ENCODE peak calls at places on chromosomes 6 and 20, in five cellular contexts. One of them, this sample, is unnamed.

GRCh38 chr6:2028457-2029038 is 216.9 kb downstream of the GMDS start:
- DNase-seq in HCT116: no peak
- DNase-seq in HepG2: no peak
- DNase-seq in H1: no peak
- DNase-seq in GM12878: peak; percentile 9
- DNase-seq in this sample: no peak

GRCh38 chr6:91713911-91714310 is 1127.0 kb upstream of the MAP3K7 start:
- DNase-seq in HCT116: no peak
- DNase-seq in HepG2: no peak
- DNase-seq in H1: no peak
- DNase-seq in GM12878: no peak
- DNase-seq in this sample: no peak

GRCh38 chr6:148893481-148893880 is 146.7 kb downstream of the UST start:
- DNase-seq in HCT116: no peak
- DNase-seq in HepG2: no peak
- DNase-seq in H1: peak; percentile 13
- DNase-seq in GM12878: no peak
- DNase-seq in this sample: no peak

GRCh38 chr6:3328796-3329195 is 70.0 kb downstream of the PSMG4 start:
- DNase-seq in HCT116: no peak
- DNase-seq in HepG2: no peak
- DNase-seq in H1: no peak
- DNase-seq in GM12878: no peak
- DNase-seq in this sample: no peak

GRCh38 chr6:53043626-53044025 is 21.6 kb upstream of the FBXO9 start:
- DNase-seq in HCT116: no peak
- DNase-seq in HepG2: no peak
- DNase-seq in H1: no peak
- DNase-seq in GM12878: no peak
- DNase-seq in this sample: no peak

GRCh38 chr6:122657601-122658000 is 47.4 kb downstream of the PKIB start:
- DNase-seq in HCT116: no peak
- DNase-seq in HepG2: no peak
- DNase-seq in H1: no peak
- DNase-seq in GM12878: no peak
- DNase-seq in this sample: no peak

GRCh38 chr6:157813757-157814455 is 9.1 kb upstream of the SNX9 start:
- DNase-seq in HCT116: no peak
- DNase-seq in HepG2: no peak
- DNase-seq in H1: no peak
- DNase-seq in GM12878: no peak
- DNase-seq in this sample: peak; percentile 49

GRCh38 chr6:53119772-53120409 is 28.8 kb downstream of the GCM1 start:
- DNase-seq in HCT116: peak; percentile 13
- DNase-seq in HepG2: peak; percentile 92
- DNase-seq in H1: peak; percentile 49
- DNase-seq in GM12878: no peak
- DNase-seq in this sample: no peak

GRCh38 chr6:154590770-154591169 is 80.3 kb upstream of the CNKSR3 start:
- DNase-seq in HCT116: no peak
- DNase-seq in HepG2: no peak
- DNase-seq in H1: no peak
- DNase-seq in GM12878: no peak
- DNase-seq in this sample: no peak

GRCh38 chr6:165889636-165890403 is 226.8 kb upstream of the PDE10A start:
- DNase-seq in HCT116: peak; percentile 13
- DNase-seq in HepG2: peak; percentile 35
- DNase-seq in H1: peak; percentile 69
- DNase-seq in GM12878: no peak
- DNase-seq in this sample: no peak

GRCh38 chr20:51750037-51750769 is 18.0 kb downstream of the ATP9A start:
- DNase-seq in HCT116: peak; percentile 96
- DNase-seq in HepG2: peak; percentile 96
- DNase-seq in H1: no peak
- DNase-seq in GM12878: no peak
- DNase-seq in this sample: no peak

GRCh38 chr6:20946037-20946436 is 411.8 kb downstream of the CDKAL1 start:
- DNase-seq in HCT116: no peak
- DNase-seq in HepG2: peak; percentile 35
- DNase-seq in H1: no peak
- DNase-seq in GM12878: peak; percentile 43
- DNase-seq in this sample: no peak

GRCh38 chr6:169940554-169941290 is 189.3 kb downstream of the ERMARD start:
- DNase-seq in HCT116: no peak
- DNase-seq in HepG2: no peak
- DNase-seq in H1: no peak
- DNase-seq in GM12878: no peak
- DNase-seq in this sample: no peak

GRCh38 chr20:53679597-53680309 is 86.1 kb upstream of the ZNF217 start:
- DNase-seq in HCT116: no peak
- DNase-seq in HepG2: peak; percentile 50
- DNase-seq in H1: no peak
- DNase-seq in GM12878: no peak
- DNase-seq in this sample: no peak

GRCh38 chr20:17358854-17359253 is 132.0 kb downstream of the PCSK2 start:
- DNase-seq in HCT116: no peak
- DNase-seq in HepG2: no peak
- DNase-seq in H1: no peak
- DNase-seq in GM12878: no peak
- DNase-seq in this sample: no peak

GRCh38 chr6:21091411-21091810 is 502.1 kb upstream of the SOX4 start:
- DNase-seq in HCT116: no peak
- DNase-seq in HepG2: no peak
- DNase-seq in H1: no peak
- DNase-seq in GM12878: no peak
- DNase-seq in this sample: no peak

GRCh38 chr6:12081776-12082175 is 69.7 kb downstream of the HIVEP1 start:
- DNase-seq in HCT116: no peak
- DNase-seq in HepG2: no peak
- DNase-seq in H1: no peak
- DNase-seq in GM12878: no peak
- DNase-seq in this sample: no peak

GRCh38 chr6:12078014-12078413 is 65.9 kb downstream of the HIVEP1 start:
- DNase-seq in HCT116: no peak
- DNase-seq in HepG2: no peak
- DNase-seq in H1: no peak
- DNase-seq in GM12878: no peak
- DNase-seq in this sample: no peak

GRCh38 chr6:12083763-12084162 is 71.7 kb downstream of the HIVEP1 start:
- DNase-seq in HCT116: no peak
- DNase-seq in HepG2: no peak
- DNase-seq in H1: no peak
- DNase-seq in GM12878: no peak
- DNase-seq in this sample: no peak

GRCh38 chr6:12084681-12085080 is 72.6 kb downstream of the HIVEP1 start:
- DNase-seq in HCT116: no peak
- DNase-seq in HepG2: no peak
- DNase-seq in H1: no peak
- DNase-seq in GM12878: no peak
- DNase-seq in this sample: no peak

DNA sequence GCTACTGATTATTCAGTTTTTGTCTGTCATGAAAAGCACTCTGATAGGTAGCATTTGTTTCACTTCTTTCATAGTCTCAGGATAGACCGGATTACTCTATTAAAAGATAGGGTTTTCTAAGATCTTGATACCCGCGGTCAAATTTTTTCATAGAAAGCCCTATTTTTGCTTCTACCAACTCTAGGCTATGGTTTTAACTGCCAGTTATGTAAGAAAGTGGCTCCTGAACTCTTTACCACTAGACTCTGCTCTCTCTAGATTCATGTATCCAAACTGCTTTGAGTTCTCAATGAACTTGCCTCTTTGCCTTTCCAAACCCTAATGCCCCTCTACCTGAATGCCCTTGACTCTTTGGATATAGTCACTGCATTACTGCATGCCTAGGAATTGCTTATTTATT is 70.3 kb downstream of the HIVEP1 start:
- DNase-seq in HCT116: no peak
- DNase-seq in HepG2: no peak
- DNase-seq in H1: no peak
- DNase-seq in GM12878: no peak
- DNase-seq in this sample: no peak
- TF ChIP-seq ZNF274 in HCT116: no peak
- TF ChIP-seq ZNF274 in HepG2: no peak
- TF ChIP-seq ZNF274 in H1: no peak
- TF ChIP-seq ZNF274 in GM12878: no peak
- TF ChIP-seq ZNF274 in this sample: no peak

GRCh38 chr20:41693136-41693979 is 75.2 kb upstream of the CHD6 start:
- DNase-seq in HCT116: peak; percentile 90
- DNase-seq in HepG2: peak; percentile 95
- DNase-seq in H1: peak; percentile 65
- DNase-seq in GM12878: peak; percentile 82
- DNase-seq in this sample: peak; percentile 65
- TF ChIP-seq CTCF in HCT116: peak; percentile 41
- TF ChIP-seq CTCF in HepG2: peak; percentile 72
- TF ChIP-seq CTCF in H1: peak; percentile 26
- TF ChIP-seq CTCF in GM12878: peak; percentile 25
- TF ChIP-seq CTCF in this sample: peak; percentile 70

GRCh38 chr6:139919107-139920026 is 544.9 kb upstream of the CITED2 start:
- DNase-seq in HCT116: no peak
- DNase-seq in HepG2: no peak
- DNase-seq in H1: no peak
- DNase-seq in GM12878: no peak
- DNase-seq in this sample: no peak
- TF ChIP-seq SRF in HCT116: no peak
- TF ChIP-seq SRF in HepG2: no peak
- TF ChIP-seq SRF in H1: no peak
- TF ChIP-seq SRF in GM12878: no peak
- TF ChIP-seq SRF in this sample: no peak

GRCh38 chr6:22146581-22147468 is 150.0 kb downstream of the PRL start:
- DNase-seq in HCT116: no peak
- DNase-seq in HepG2: no peak
- DNase-seq in H1: no peak
- DNase-seq in GM12878: no peak
- DNase-seq in this sample: no peak

GRCh38 chr6:22147469-22147815 is 149.4 kb downstream of the PRL start:
- DNase-seq in HCT116: no peak
- DNase-seq in HepG2: no peak
- DNase-seq in H1: no peak
- DNase-seq in GM12878: no peak
- DNase-seq in this sample: no peak

GRCh38 chr6:22147983-22148797 is 148.6 kb downstream of the PRL start:
- DNase-seq in HCT116: no peak
- DNase-seq in HepG2: peak; percentile 78
- DNase-seq in H1: no peak
- DNase-seq in GM12878: no peak
- DNase-seq in this sample: no peak

GRCh38 chr6:22145294-22145693 is 151.5 kb downstream of the PRL start:
- DNase-seq in HCT116: no peak
- DNase-seq in HepG2: no peak
- DNase-seq in H1: no peak
- DNase-seq in GM12878: no peak
- DNase-seq in this sample: no peak

DNA sequence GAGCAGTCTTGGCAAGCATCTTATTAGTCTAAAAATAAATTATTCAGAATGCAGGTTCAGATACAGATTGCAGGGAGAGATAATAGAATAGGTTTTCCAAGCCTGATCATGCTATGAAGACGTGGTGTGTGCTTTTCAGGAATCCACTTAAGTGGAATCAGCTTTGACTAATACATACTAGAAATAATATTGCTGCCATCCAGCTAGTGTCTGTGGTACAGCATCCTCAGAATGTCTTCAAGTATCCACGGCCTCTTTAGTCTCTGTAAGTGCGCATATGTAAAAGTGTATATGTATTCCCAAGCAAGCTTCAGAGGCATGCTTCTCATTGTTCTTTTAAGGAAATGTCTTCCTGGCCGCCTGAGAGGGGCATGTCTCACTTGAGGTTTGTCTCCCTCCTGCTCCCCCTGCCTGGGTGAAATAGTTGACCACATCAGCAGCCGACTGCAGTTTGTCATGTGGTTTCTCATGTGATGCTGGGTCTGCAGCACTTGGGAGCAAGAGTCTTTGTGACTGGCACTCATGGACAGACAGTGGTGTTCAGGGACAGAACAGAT is 150.9 kb downstream of the PRL start:
- DNase-seq in HCT116: no peak
- DNase-seq in HepG2: no peak
- DNase-seq in H1: no peak
- DNase-seq in GM12878: no peak
- DNase-seq in this sample: no peak
- TF ChIP-seq ZNF274 in HCT116: no peak
- TF ChIP-seq ZNF274 in HepG2: no peak
- TF ChIP-seq ZNF274 in H1: no peak
- TF ChIP-seq ZNF274 in GM12878: no peak
- TF ChIP-seq ZNF274 in this sample: no peak

GRCh38 chr20:47220161-47220582 is 136.3 kb downstream of the ZMYND8 start:
- DNase-seq in HCT116: peak; percentile 10
- DNase-seq in HepG2: peak; percentile 61
- DNase-seq in H1: peak; percentile 84
- DNase-seq in GM12878: no peak
- DNase-seq in this sample: peak; percentile 72
- TF ChIP-seq CTCF in HCT116: peak; percentile 73
- TF ChIP-seq CTCF in HepG2: peak; percentile 71
- TF ChIP-seq CTCF in H1: peak; percentile 74
- TF ChIP-seq CTCF in GM12878: peak; percentile 74
- TF ChIP-seq CTCF in this sample: peak; percentile 68

This sample was measured in K562.